ENCODE peak calls at places on chromosomes 5 and 9, in four cellular contexts. V is GM12878, D is fibroblast of the aortic adventitia, L is HepG2. C is an unnamed sample.

GRCh38 chr9:34589656-34590375 is at the start of gene CNTFR:
- DNase-seq in D (no peak), V (no peak), L (no peak), C (no peak)

GRCh38 chr9:94799578-94800264 is 73.2 kb downstream of the AOPEP start:
- DNase-seq in V (no peak), L (no peak), D (peak; percentile 80), C (peak; percentile 77)

GRCh38 chr5:135208555-135209494 is 174.8 kb upstream of the PITX1 start:
- DNase-seq in D (peak; percentile 98), V (no peak), L (peak; percentile 79), C (peak; percentile 93)

GRCh38 chr9:33737811-33738606 is 57.4 kb upstream of the PRSS3 start:
- DNase-seq in V (no peak), D (peak; percentile 76), L (peak; percentile 56), C (peak; percentile 77)

GRCh38 chr5:130706696-130707095 is 458.4 kb downstream of the HINT1 start:
- DNase-seq in L (no peak), D (no peak), V (no peak), C (peak; percentile 40)

GRCh38 chr5:61866930-61867329 is 439.1 kb upstream of the KIF2A start:
- DNase-seq in L (no peak), V (peak; percentile 32), D (peak; percentile 46), C (no peak)

GRCh38 chr5:73917433-73917832 is 291.4 kb downstream of the ARHGEF28 start:
- DNase-seq in L (no peak), D (peak; percentile 53), V (no peak), C (no peak)

GRCh38 chr5:91443761-91444467 is 60.8 kb upstream of the ARRDC3 start:
- DNase-seq in D (no peak), V (no peak), L (no peak), C (no peak)

DNA sequence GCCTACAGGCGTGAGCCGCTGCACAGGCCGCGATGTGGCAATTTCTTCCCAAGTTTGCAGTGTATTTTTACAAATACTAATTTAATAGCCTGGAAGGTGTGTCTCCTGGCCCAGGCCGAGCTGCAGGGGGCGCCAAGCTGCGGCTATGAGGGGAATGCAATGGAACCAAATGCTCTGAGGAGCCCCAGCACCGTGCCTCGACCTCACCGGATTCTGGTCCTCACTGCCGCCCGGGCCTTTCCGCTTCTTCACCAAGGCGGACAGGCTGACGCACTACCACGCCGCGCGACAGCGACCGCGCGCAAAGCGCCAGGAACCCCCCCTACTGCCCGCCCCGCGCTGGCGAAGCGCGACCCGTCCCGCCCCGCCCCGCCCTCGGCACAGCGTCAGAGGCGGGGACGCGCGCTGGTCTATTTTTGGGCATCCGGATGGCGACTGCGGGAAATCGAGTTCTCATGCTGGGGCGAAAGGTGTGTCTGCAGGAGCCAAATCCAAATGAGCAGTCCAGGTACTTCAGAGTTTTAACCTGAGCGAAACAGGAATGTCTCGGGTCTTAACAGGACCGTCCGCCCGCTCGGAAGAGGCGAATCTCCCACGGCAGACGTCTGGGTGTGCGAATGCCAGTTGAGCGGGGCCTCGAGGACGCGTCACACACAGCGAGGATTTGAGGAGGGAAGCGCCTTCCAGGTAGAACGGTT is 31.7 kb upstream of the PRXL2C start:
- DNase-seq in D (peak; percentile 64), L (no peak), V (no peak), C (peak; percentile 76)
- TF ChIP-seq CTCF in D (peak; percentile 74), L (peak; percentile 42), V (peak; percentile 7), C (peak; percentile 64)

DNA sequence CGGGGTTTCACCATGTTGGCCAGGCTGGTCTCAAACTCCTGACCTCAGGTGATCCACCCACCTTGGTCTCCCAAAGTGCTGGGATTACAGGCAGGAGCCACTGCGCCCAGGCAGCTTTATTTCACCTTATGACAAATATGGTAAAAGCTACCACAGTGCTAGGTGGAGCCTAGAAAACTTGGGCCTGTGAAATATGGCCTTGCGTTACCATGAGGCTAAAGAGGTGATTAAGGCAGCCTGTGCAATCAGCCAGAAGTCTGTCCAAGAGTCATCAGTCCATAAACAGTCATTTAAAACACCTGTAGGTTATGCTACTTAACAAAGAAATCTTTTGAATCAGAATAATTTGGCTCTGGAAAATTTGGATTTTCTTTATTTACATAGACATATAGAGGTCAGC is 114.8 kb upstream of the ANKH start:
- DNase-seq in L (no peak), V (no peak), D (no peak), C (no peak)
- H3K4me3 ChIP-seq in L (no peak overlapping the region), V (no peak overlapping the region), D (no peak overlapping the region), C (no peak overlapping the region)

GRCh38 chr5:132736853-132737833 is at the start of gene KIF3A:
- DNase-seq in D (peak; percentile 96), L (peak; percentile 95), V (peak; percentile 94), C (peak; percentile 96)
- TF ChIP-seq CTCF in D (peak; percentile 12), L (peak; percentile 22), V (no peak), C (no peak)

GRCh38 chr5:127409236-127409921 is 108.1 kb upstream of the PRRC1 start:
- DNase-seq in L (no peak), D (no peak), V (no peak), C (no peak)
- H3K4me3 ChIP-seq in L (no peak overlapping the region), D (no peak overlapping the region), V (no peak overlapping the region), C (no peak overlapping the region)

GRCh38 chr9:123314617-123315016 is 41.4 kb upstream of the CRB2 start:
- DNase-seq in D (no peak), L (no peak), V (no peak), C (no peak)
- TF ChIP-seq CTCF in D (no peak), L (no peak), V (no peak), C (no peak)

C was measured in fibroblast of pulmonary artery.